ENCODE peak calls at places on chromosomes 1 and 21, in six cellular contexts. F, E, L, D, C and N are unnamed samples.
A peak's percentile ranks its signal among the peaks of the same experiment; 100 is the strongest.

GRCh38 chr1:193270996-193271395 is 84.6 kb upstream of the B3GALT2 start:
- DNase-seq in D (no peak), F (no peak), L (peak; percentile 73), C (peak; percentile 38), E (no peak), N (no peak)

GRCh38 chr1:230977781-230978490 is 725 bp downstream of the TTC13 start:
- DNase-seq in D (peak; percentile 10), L (peak; percentile 24), C (peak; percentile 33), E (peak; percentile 23), F (peak; percentile 55), N (peak; percentile 50)

GRCh38 chr1:201562257-201562656 is 23.3 kb downstream of the NAV1 start:
- DNase-seq in C (peak; percentile 46), F (no peak), L (no peak), E (no peak), D (peak; percentile 43), N (no peak)

GRCh38 chr1:172682812-172683211 is 23.9 kb downstream of the FASLG start:
- DNase-seq in D (no peak), E (no peak), C (peak; percentile 12), L (no peak), F (no peak), N (no peak)

GRCh38 chr1:204592246-204592948 is 76.2 kb downstream of the MDM4 start:
- DNase-seq in F (no peak), D (no peak), C (no peak), E (no peak), L (no peak), N (no peak)

GRCh38 chr1:38693759-38694158 is 165.8 kb downstream of the RRAGC start:
- DNase-seq in E (no peak), C (no peak), F (no peak), D (no peak), L (no peak), N (no peak)

GRCh38 chr1:41525891-41526587 is 41.6 kb upstream of the EDN2 start:
- DNase-seq in L (no peak), E (no peak), D (no peak), F (no peak), C (no peak), N (no peak)

GRCh38 chr1:227742738-227743715 is 7.8 kb downstream of the SNAP47 start:
- DNase-seq in E (peak; percentile 8), L (no peak), C (no peak), D (no peak), F (no peak), N (no peak)

GRCh38 chr21:18553786-18554185 is 150.2 kb upstream of the TMPRSS15 start:
- DNase-seq in D (no peak), F (no peak), C (no peak), L (no peak), E (no peak), N (no peak)

GRCh38 chr1:153441238-153441755 is 19.2 kb downstream of the S100A7 start:
- DNase-seq in L (no peak), D (no peak), C (no peak), E (no peak), F (no peak), N (no peak)

GRCh38 chr1:5646486-5646885 is 345.7 kb downstream of the NPHP4 start:
- DNase-seq in D (no peak), E (no peak), F (no peak), L (no peak), C (no peak), N (no peak)

GRCh38 chr1:174068000-174068399 is 45.8 kb upstream of the RC3H1 start:
- DNase-seq in E (no peak), C (no peak), L (peak; percentile 73), F (no peak), D (no peak), N (no peak)

GRCh38 chr1:159828916-159829634 is 2.4 kb downstream of the SLAMF8 start:
- DNase-seq in L (no peak), E (peak; percentile 56), F (peak; percentile 46), C (peak; percentile 74), D (peak; percentile 22), N (peak; percentile 60)

GRCh38 chr1:65041014-65041413 is 74.7 kb upstream of the JAK1 start:
- DNase-seq in F (no peak), E (peak; percentile 30), D (no peak), L (no peak), C (no peak), N (peak; percentile 25)

GRCh38 chr1:193260925-193261324 is 74.5 kb upstream of the B3GALT2 start:
- DNase-seq in E (no peak), F (no peak), L (no peak), D (no peak), C (peak; percentile 69), N (no peak)

GRCh38 chr1:41097105-41097504 is 75.6 kb upstream of the SLFNL1 start:
- DNase-seq in L (no peak), C (no peak), F (no peak), D (no peak), E (no peak), N (no peak)

GRCh38 chr1:22914633-22915217 is 57.9 kb downstream of the LACTBL1 start:
- DNase-seq in C (no peak), L (no peak), E (no peak), D (no peak), F (no peak), N (no peak)

GRCh38 chr1:3610823-3611169 is 512 bp downstream of the MEGF6 start:
- DNase-seq in F (no peak), L (no peak), C (no peak), E (no peak), D (no peak), N (no peak)

GRCh38 chr1:38296047-38296446 is 249.5 kb upstream of the POU3F1 start:
- DNase-seq in E (no peak), F (no peak), D (no peak), L (no peak), C (no peak), N (no peak)

DNA sequence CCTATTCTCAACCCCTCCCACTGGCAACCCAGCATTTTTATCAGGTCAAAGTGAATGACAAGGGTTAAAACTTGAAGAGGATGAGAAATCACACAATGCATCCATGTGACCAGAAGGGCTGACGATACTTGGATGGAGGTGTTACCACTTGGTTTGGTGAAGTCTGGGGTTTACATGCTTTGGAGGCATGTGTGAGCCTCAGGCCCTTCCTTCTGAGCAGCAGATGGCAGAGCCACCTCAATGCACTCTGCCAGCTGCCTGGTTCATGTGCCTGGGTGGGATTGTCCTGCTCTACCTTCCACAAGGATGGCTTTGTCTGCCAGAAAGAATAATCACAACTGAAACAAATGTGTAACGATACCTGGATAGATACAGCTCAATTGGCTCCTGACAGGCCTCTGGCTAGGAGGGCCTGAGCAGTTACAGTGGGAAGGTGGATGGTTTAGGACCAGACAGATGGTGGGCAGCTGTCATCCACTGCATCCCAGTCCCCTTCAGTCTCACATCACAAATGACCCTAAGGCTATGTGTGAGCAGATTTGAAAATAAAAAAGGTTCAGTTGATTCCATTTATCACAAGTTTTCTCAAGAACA is 51.5 kb upstream of the CNIH3 start:
- DNase-seq in C (no peak), L (no peak), E (no peak), F (no peak), D (no peak), N (no peak)
- H3K4me3 ChIP-seq in C (peak overlapping the region; percentile 2), L (no peak overlapping the region), E (no peak overlapping the region), F (no peak overlapping the region), D (no peak overlapping the region), N (no peak overlapping the region)

DNA sequence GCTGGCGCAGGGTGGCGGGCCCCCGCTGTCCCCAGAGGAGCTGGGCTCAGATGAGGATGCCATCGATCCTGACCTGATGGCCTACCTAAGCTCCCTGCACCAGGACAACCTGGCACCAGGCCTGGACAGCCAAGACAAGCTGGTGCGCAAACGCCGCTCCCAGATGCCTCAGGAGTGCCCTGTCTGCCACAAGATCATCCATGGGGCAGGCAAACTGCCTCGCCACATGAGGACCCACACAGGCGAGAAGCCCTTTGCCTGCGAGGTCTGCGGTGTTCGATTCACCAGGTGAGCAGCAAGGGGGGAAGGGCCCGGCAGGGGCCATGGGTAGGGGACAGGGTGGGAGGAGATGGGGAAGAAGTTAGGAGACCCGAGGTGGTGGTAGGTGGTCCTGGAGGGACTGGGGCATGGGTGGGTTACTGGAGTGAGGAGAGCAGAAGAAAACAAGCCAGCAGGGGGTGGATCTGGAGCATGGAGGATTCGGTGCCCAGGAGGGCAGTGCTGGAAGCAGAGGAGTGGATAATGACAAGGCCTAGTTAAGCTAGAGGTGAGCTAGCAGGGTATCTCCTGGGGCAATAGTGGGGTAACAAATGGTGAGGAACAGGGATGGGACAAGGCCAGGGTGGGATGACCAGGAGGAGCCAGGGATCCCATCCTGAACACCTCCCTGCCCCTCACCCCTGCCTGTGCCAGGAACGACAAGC is 13.1 kb downstream of the ZBTB7B start:
- DNase-seq in D (no peak), C (no peak), F (no peak), L (no peak), E (no peak), N (no peak)
- H3K4me1 ChIP-seq in D (peaks cover 79% of the 10 kb centered on the region), C (peaks cover 22% of the 10 kb centered on the region), F (peaks cover 44% of the 10 kb centered on the region), L (peaks cover 33% of the 10 kb centered on the region), E (peaks cover 57% of the 10 kb centered on the region), N (peaks cover 25% of the 10 kb centered on the region)

GRCh38 chr1:94541175-94542087 is at the start of gene F3:
- DNase-seq in E (peak; percentile 89), F (peak; percentile 88), C (peak; percentile 85), L (peak; percentile 95), D (peak; percentile 78), N (peak; percentile 89)

GRCh38 chr1:94538243-94538827 is 3.2 kb downstream of the F3 start:
- DNase-seq in F (no peak), D (no peak), C (peak; percentile 50), E (no peak), L (peak; percentile 33), N (no peak)

GRCh38 chr1:94537254-94537653 is 4.3 kb downstream of the F3 start:
- DNase-seq in E (no peak), C (no peak), D (no peak), L (peak; percentile 38), F (no peak), N (no peak)

GRCh38 chr1:94540440-94541174 is 952 bp downstream of the F3 start:
- DNase-seq in C (peak; percentile 9), D (no peak), E (no peak), F (no peak), L (peak; percentile 32), N (no peak)

DNA sequence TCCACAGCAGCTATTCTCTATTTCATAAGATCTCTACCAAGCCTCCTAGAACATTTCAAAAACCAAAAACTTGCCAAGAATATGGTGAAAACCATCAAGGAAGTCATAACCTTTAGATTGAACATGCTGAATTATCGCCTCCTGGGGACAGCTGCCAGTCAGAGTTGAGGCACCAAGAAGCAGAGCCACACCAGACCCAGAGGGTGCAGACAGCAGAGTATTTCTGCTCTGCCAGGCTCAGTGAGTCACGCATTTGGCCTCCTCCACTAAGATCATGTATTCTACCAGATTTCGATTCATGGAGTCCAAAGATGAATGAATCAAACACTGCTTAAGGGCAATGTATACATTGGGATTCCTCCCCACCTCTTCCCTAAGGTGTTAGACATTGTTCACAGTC is 2.1 kb downstream of the F3 start:
- DNase-seq in C (no peak), L (peak; percentile 72), D (no peak), E (peak; percentile 31), F (no peak), N (no peak)
- H3K4me3 ChIP-seq in C (peak overlapping the region; percentile 34), L (peak overlapping the region; percentile 83), D (no peak overlapping the region), E (peak overlapping the region; percentile 79), F (no peak overlapping the region), N (peak overlapping the region; percentile 81)

DNA sequence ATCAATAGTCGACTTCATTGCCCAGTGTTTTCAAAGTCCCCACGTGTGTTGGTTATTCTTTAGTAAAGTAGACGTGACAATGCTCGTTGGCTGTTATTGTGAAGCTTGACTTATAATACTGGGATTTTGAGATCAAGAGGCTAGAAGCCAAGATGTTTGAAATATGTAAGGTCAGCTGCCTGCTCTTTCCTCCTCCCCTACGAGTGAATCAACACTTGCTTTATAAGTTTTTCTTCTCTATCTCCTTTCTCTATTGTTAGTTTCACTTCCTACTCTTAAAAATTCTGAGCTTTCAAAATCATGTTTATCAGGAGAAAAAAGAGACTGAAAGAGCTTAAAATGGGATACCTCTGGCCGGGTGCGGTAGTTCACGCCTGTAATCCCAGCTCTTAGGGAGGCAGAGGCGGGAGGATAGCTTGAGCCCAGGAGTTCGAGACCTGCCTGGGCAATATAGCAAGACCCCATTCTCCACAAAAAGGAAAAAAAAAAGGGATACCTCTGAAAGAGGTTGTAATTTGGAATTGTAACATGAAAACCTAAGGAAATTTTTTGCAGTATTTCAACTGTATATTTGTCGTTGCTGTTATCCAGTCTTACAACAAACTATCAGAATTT is 72.0 kb downstream of the EPB41 start:
- DNase-seq in E (no peak), D (no peak), F (no peak), C (no peak), L (no peak), N (no peak)
- H3K4me1 ChIP-seq in E (peaks cover 32% of the 10 kb centered on the region), D (peaks cover 3% of the 10 kb centered on the region), F (peaks cover 5% of the 10 kb centered on the region), C (no peaks in the 10 kb centered on the region), L (no peaks in the 10 kb centered on the region), N (peaks cover 34% of the 10 kb centered on the region)